ENCODE peak calls at places on chromosome 19, in eight cellular contexts. F, S, C, A, Y, E, V and I are unnamed samples. For H3K4me1, the result is how much of the 10 kb centered on the place peaks cover.

GRCh38 chr19:17347877-17348276 is 10.5 kb downstream of the GTPBP3 start:
- DNase-seq in V (no peak), C (no peak), Y (no peak), S (no peak), A (no peak), F (no peak), E (no peak), I (no peak)

GRCh38 chr19:32748497-32748896 is 28.9 kb downstream of the TDRD12 start:
- DNase-seq in E (no peak), A (no peak), F (no peak), C (no peak), Y (no peak), S (no peak), V (peak), I (no peak)

GRCh38 chr19:9306443-9306842 is 3.2 kb downstream of the ZNF699 start:
- DNase-seq in F (no peak), A (no peak), Y (no peak), S (no peak), E (no peak), C (no peak), V (no peak), I (no peak)

GRCh38 chr19:33424181-33424580 is 50.7 kb downstream of the CEBPG start:
- DNase-seq in E (no peak), S (no peak), F (no peak), Y (no peak), A (no peak), V (no peak), C (no peak), I (no peak)

GRCh38 chr19:54424660-54425381 is 9.6 kb downstream of the TTYH1 start:
- DNase-seq in F (no peak), Y (peak), S (no peak), C (no peak), V (no peak), E (no peak), A (no peak), I (no peak)

GRCh38 chr19:16457954-16458331 is 13.8 kb downstream of the EPS15L1 start:
- DNase-seq in F (no peak), V (no peak), Y (no peak), C (no peak), A (no peak), S (no peak), E (no peak), I (no peak)

GRCh38 chr19:48997972-48998371 is 4.3 kb downstream of the RUVBL2 start:
- DNase-seq in A (peak), Y (no peak), V (peak), S (peak), F (no peak), E (no peak), C (peak), I (no peak)

GRCh38 chr19:42081584-42082258 is 5.8 kb downstream of the ZNF574 start:
- DNase-seq in S (no peak), V (no peak), Y (no peak), A (no peak), E (no peak), F (no peak), C (no peak), I (no peak)

GRCh38 chr19:43774103-43774939 is 6.5 kb downstream of the KCNN4 start:
- DNase-seq in E (no peak), C (peak), Y (no peak), F (no peak), S (peak), A (peak), V (peak), I (peak)

GRCh38 chr19:14149011-14149410 is 12.6 kb upstream of the ASF1B start:
- DNase-seq in E (no peak), S (no peak), A (no peak), C (no peak), F (no peak), V (no peak), Y (no peak), I (no peak)
- H3K4me3 ChIP-seq in E (peak), S (no peak), A (no peak), C (no peak), F (no peak), V (no peak), Y (no peak), I (no peak)

DNA sequence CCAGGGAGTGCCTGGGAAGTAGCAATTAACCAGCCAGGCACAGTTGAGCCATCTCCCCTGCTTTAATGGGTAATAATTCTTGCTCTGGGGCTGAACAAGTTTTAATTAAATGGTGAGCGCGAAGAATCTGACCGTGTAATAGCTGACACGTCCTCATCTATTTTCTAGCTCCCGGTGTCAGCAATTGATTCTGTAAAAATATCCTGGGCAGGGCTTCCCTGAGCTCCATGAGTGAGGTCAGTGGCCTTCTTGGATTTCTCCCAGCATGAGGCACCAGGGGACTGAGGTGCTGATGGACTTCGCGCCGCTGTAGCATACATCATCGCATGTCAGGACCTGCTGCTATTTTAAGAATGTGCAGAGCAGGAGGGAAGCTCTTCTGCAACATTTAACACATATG is 27.0 kb downstream of the SIPA1L3 start:
- DNase-seq in E (no peak), S (no peak), A (no peak), Y (no peak), V (no peak), F (no peak), C (no peak), I (no peak)
- H3K4me1 ChIP-seq in E (under half), S (under half), A (under half), Y (under half), V (under half), F (under half), C (half or more), I (under half)

DNA sequence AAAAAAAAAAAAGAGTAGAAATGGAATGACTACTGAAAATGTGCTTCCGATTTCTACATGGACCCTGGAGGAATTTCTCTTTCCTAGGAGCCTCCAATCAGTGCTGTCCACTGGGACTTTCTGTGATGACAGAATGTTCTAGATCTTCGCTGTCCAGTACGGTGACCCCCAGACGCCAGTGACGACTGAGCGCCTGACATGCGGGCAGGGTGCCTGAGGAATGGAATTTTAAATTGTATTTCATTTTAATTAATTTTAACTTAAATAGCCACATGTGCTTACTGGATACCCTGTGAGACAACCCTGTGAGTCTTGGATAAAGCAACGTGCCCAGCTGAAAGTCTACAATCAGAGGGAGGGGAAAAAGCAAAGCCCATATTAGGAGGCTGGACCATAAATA is 4.1 kb upstream of the TLE6 start:
- DNase-seq in A (no peak), F (peak), E (no peak), V (no peak), C (no peak), S (no peak), Y (no peak), I (no peak)
- H3K27ac ChIP-seq in A (no peak), F (peak), E (no peak), V (no peak), C (peak), S (no peak), Y (no peak), I (peak)

GRCh38 chr19:40609561-40610395 is 8.6 kb downstream of the LTBP4 start:
- DNase-seq in A (peak), E (peak), S (peak), F (peak), C (peak), Y (peak), V (peak), I (peak)
- H3K4me3 ChIP-seq in A (no peak), E (peak), S (peak), F (peak), C (peak), Y (no peak), V (peak), I (peak)

DNA sequence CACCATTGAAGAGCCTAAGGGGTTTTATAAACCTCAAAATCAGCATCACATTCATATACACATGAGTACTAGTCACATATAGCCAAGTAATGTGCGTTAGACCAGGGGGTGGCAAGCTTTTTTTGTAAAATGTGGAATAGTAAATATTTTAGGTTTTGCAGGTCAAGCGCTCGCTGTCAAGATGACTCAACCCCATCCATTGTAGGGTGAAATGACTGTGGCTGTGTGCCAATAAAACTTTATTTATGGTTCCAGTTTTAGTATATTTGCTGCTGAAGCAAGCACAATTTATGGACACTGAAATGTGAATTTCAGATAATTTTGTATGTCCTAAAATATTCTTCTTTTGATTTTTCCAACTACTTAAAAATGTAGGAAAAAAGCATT is 21.6 kb downstream of the RFX2 start:
- DNase-seq in A (no peak), C (no peak), E (no peak), F (no peak), S (no peak), Y (no peak), V (no peak), I (no peak)
- H3K4me1 ChIP-seq in A (under half), C (under half), E (under half), F (half or more), S (under half), Y (under half), V (under half), I (under half)

GRCh38 chr19:3720533-3720917 is 12.3 kb downstream of the TJP3 start:
- DNase-seq in Y (no peak), V (no peak), F (no peak), S (no peak), E (no peak), C (peak), A (no peak), I (no peak)
- H3K27ac ChIP-seq in Y (no peak), V (no peak), F (no peak), S (no peak), E (no peak), C (peak), A (no peak), I (no peak)

DNA sequence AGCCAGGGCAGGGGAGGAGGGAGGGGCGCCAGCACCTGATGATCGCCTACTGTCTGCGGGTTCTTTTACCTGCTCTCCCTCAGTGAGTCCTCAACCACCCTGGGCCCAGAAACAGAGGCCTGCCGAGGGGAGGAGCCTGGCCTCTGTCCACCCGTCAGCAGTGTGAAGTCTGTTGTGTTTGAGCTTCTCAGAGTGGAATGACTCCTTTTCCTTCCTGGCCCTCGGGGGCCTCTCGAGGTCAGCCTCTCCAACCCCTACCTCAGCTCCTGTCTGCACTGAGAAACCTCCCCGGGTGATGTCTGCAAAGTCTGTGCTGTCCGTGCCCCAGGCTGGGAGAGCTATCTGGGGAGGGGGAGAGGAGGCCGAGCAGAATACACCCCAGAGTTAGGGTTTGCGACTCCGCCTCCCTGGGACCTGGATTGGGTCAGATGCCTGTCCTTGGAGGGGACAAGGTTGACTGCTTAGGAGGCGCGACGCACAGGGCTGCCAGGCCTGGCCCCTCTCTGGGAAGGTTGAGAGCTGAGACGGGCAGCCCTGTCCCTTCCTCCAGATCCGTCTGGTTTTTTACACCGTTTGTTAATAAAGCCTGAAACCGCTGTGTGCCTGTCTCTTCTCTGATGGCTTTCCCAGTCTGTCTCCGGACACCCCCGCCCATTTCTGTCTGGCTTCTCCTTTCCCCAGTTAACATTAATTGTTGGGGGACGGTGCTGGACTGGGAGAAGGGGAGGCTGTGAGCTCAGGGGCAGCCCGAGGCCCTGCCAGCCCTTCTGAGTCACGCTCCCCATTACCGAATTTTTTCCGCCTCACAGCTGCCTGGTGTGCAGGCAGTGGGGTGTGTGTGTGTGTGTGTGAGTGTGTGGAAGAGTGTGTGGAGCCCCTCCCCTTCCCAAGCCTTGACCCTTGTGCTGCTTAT is 1.0 kb upstream of the SSC5D start:
- DNase-seq in S (peak), C (peak), A (no peak), V (peak), E (no peak), F (peak), Y (peak), I (no peak)
- H3K4me3 ChIP-seq in S (no peak), C (no peak), A (peak), V (no peak), E (peak), F (peak), Y (no peak), I (no peak)

GRCh38 chr19:50433201-50434180 is 799 bp downstream of the MYBPC2 start:
- DNase-seq in E (no peak), C (no peak), A (no peak), Y (no peak), V (peak), S (no peak), F (no peak), I (no peak)

GRCh38 chr19:50430888-50431342 is 1.8 kb upstream of the MYBPC2 start:
- DNase-seq in F (no peak), C (no peak), V (no peak), Y (no peak), E (no peak), A (no peak), S (no peak), I (no peak)

GRCh38 chr19:50432221-50432626 is 468 bp upstream of the MYBPC2 start:
- DNase-seq in S (no peak), E (no peak), C (no peak), F (no peak), A (peak), V (peak), Y (no peak), I (no peak)

GRCh38 chr19:50431343-50432220 is 1.1 kb upstream of the MYBPC2 start:
- DNase-seq in C (peak), F (peak), A (peak), S (peak), Y (peak), V (peak), E (peak), I (peak)

DNA sequence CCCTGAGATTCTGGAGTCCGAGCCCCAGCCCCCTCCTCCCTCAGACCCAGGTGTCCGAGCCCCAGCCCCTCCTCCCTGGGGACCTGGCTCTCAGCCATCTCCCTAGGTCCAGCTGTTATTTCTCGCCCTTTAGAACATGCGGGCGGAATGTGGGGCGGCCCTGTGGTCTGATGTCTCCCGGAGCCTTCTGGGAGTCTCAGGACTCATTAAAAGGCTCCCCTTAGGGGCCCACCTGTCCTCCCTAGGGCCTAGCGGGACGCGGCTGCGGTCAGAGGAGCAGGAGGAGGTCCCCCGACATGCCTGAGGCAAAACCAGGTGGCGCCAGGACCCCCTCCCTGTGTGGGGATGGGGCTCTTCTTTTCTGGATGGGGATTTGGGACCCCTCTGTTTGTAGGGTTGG is at the start of gene MYBPC2:
- DNase-seq in S (peak), A (no peak), V (peak), C (peak), E (no peak), F (no peak), Y (no peak), I (no peak)
- H3K4me1 ChIP-seq in S (under half), A (under half), V (under half), C (under half), E (under half), F (under half), Y (under half), I (under half)

GRCh38 chr19:14350866-14351265 is 30.4 kb upstream of the ADGRE5 start:
- DNase-seq in V (no peak), Y (no peak), F (no peak), C (no peak), S (no peak), E (no peak), A (no peak), I (no peak)
- H3K27ac ChIP-seq in V (no peak), Y (no peak), F (no peak), C (no peak), S (no peak), E (no peak), A (no peak), I (no peak)